ENCODE peak calls at places on chromosomes 3 and 15, in eight cellular contexts. T, Y, U, F, B, R, H and N are unnamed samples.

GRCh38 chr3:4848176-4848575 is 131.1 kb upstream of the BHLHE40 start:
- DNase-seq in R (no peak), F (no peak), T (no peak), B (no peak), Y (no peak), H (no peak), U (no peak), N (no peak)

GRCh38 chr3:154135511-154136173 is 14.5 kb downstream of the ARHGEF26 start:
- DNase-seq in R (no peak), B (no peak), Y (no peak), F (no peak), U (no peak), H (no peak), T (no peak), N (no peak)

GRCh38 chr3:66394261-66395249 is 106.3 kb downstream of the LRIG1 start:
- DNase-seq in R (no peak), F (no peak), B (peak), U (no peak), Y (peak), H (no peak), T (no peak), N (no peak)

GRCh38 chr3:16425398-16426057 is 88.0 kb downstream of the RFTN1 start:
- DNase-seq in T (no peak), B (no peak), F (no peak), U (no peak), Y (no peak), R (no peak), H (no peak), N (no peak)

GRCh38 chr3:143885803-143886427 is 37.6 kb upstream of the SLC9A9 start:
- DNase-seq in T (peak), B (peak), R (no peak), Y (peak), F (no peak), H (peak), U (peak), N (no peak)

GRCh38 chr3:125069452-125069851 is 13.7 kb upstream of the HEG1 start:
- DNase-seq in T (no peak), H (no peak), B (no peak), U (no peak), F (no peak), R (no peak), Y (no peak), N (no peak)

GRCh38 chr15:78673917-78674444 is 33.0 kb upstream of the CHRNB4 start:
- DNase-seq in R (no peak), U (no peak), F (no peak), B (no peak), Y (no peak), T (no peak), H (no peak), N (no peak)

GRCh38 chr3:196335004-196335403 is 3.2 kb downstream of the TM4SF19 start:
- DNase-seq in F (no peak), T (no peak), H (no peak), Y (no peak), B (no peak), U (no peak), R (no peak), N (no peak)

GRCh38 chr15:71596672-71597071 is 213.7 kb upstream of the NR2E3 start:
- DNase-seq in F (no peak), H (no peak), Y (peak), T (no peak), U (no peak), B (peak), R (peak), N (no peak)

GRCh38 chr3:43785551-43785950 is 94.8 kb downstream of the ABHD5 start:
- DNase-seq in Y (no peak), F (no peak), H (no peak), R (no peak), T (no peak), U (no peak), B (no peak), N (no peak)

GRCh38 chr3:147113293-147114045 is 292.9 kb downstream of the ZIC4 start:
- DNase-seq in U (peak), B (peak), T (no peak), R (no peak), Y (peak), H (no peak), F (no peak), N (no peak)

GRCh38 chr15:47991376-47991775 is 129.4 kb upstream of the SLC24A5 start:
- DNase-seq in H (no peak), F (no peak), Y (peak), R (no peak), B (no peak), U (no peak), T (no peak), N (no peak)

GRCh38 chr15:92803852-92804609 is 96.1 kb upstream of the CHD2 start:
- DNase-seq in Y (peak), T (peak), R (peak), B (peak), F (peak), U (peak), H (no peak), N (no peak)

GRCh38 chr3:185724761-185725160 is 100.1 kb downstream of the IGF2BP2 start:
- DNase-seq in H (peak), U (no peak), Y (peak), R (no peak), B (no peak), F (no peak), T (no peak), N (no peak)

GRCh38 chr15:100096700-100097099 is 245.1 kb downstream of the ADAMTS17 start:
- DNase-seq in F (no peak), Y (no peak), T (no peak), B (no peak), U (no peak), H (no peak), R (no peak), N (no peak)

GRCh38 chr15:52689562-52689961 is 10.4 kb upstream of the ATOSA start:
- DNase-seq in H (no peak), U (no peak), T (no peak), B (no peak), Y (no peak), F (no peak), R (no peak), N (no peak)

GRCh38 chr3:64203216-64203615 is 22.1 kb downstream of the PRICKLE2 start:
- DNase-seq in B (no peak), Y (peak), F (no peak), R (no peak), T (no peak), U (no peak), H (no peak), N (no peak)

GRCh38 chr3:48662753-48663488 is at the start of gene CELSR3:
- DNase-seq in Y (peak), U (peak), F (no peak), B (peak), H (peak), T (peak), R (peak), N (peak)

GRCh38 chr3:59502806-59503205 is 453.0 kb upstream of the CFAP20DC start:
- DNase-seq in F (no peak), U (peak), T (no peak), H (no peak), R (no peak), Y (peak), B (peak), N (no peak)

GRCh38 chr3:71504250-71505036 is 79.1 kb downstream of the FOXP1 start:
- DNase-seq in H (no peak), T (peak), U (peak), B (peak), R (no peak), F (no peak), Y (peak), N (no peak)

GRCh38 chr15:65105038-65105437 is 10.0 kb downstream of the UBAP1L start:
- DNase-seq in B (no peak), R (no peak), T (no peak), H (no peak), U (no peak), F (no peak), Y (no peak), N (no peak)

GRCh38 chr3:127654374-127654773 is 18.4 kb upstream of the ABTB1 start:
- DNase-seq in R (no peak), B (no peak), U (no peak), H (no peak), F (no peak), T (no peak), Y (no peak), N (no peak)

GRCh38 chr3:46102059-46102779 is 74.9 kb upstream of the XCR1 start:
- DNase-seq in B (no peak), F (no peak), R (no peak), Y (no peak), H (no peak), T (no peak), U (no peak), N (no peak)

GRCh38 chr3:136251511-136251910 is 1.4 kb downstream of the PCCB start:
- DNase-seq in R (no peak), F (no peak), U (no peak), Y (no peak), H (no peak), T (no peak), B (no peak), N (no peak)

GRCh38 chr3:98705694-98706093 is 57.4 kb upstream of the ST3GAL6 start:
- DNase-seq in R (no peak), B (no peak), Y (no peak), U (no peak), F (no peak), T (no peak), H (no peak), N (no peak)
- TF ChIP-seq CTCF in R (no peak), B (peak), Y (peak), U (no peak), F (no peak), T (no peak), H (no peak), N (no peak)

DNA sequence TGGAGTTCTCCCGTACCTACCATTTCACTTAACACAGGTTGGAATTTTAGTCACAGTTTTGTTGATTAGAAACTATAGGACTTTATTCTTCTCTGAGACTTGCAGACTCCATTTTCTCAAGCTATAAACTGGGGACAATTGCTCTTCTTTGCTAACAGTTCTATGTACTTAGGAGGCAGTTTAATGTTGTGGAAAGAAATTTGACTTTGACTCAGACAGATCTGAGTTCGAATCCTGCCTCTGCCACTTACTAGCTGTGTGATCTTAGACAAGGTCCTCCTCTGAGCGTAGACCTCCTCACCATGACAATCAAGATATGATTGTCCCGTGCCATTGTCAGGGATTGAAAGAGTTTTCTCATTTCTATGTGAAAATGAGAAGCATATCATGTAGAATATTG is 196.4 kb upstream of the HES1 start:
- DNase-seq in B (no peak), T (no peak), U (no peak), H (peak), Y (no peak), F (no peak), R (no peak), N (no peak)
- TF ChIP-seq CTCF in B (no peak), T (no peak), U (no peak), H (no peak), Y (no peak), F (no peak), R (no peak), N (no peak)

GRCh38 chr3:14274999-14275961 is 96.7 kb downstream of the LSM3 start:
- DNase-seq in B (no peak), T (no peak), R (no peak), Y (no peak), F (no peak), U (no peak), H (peak), N (no peak)
- TF ChIP-seq CTCF in B (peak), T (peak), R (no peak), Y (peak), F (no peak), U (no peak), H (peak), N (no peak)

GRCh38 chr3:126081618-126082333 is 2.1 kb downstream of the SLC41A3 start:
- DNase-seq in R (no peak), T (peak), Y (peak), U (peak), F (no peak), B (no peak), H (no peak), N (no peak)
- TF ChIP-seq CTCF in R (no peak), T (no peak), Y (peak), U (peak), F (peak), B (peak), H (peak), N (no peak)

GRCh38 chr3:149128856-149129255 is 582 bp upstream of the HPS3 start:
- DNase-seq in Y (no peak), H (no peak), T (no peak), R (no peak), F (no peak), U (peak), B (no peak), N (no peak)

GRCh38 chr3:149134560-149134959 is 5.1 kb downstream of the HPS3 start:
- DNase-seq in R (no peak), Y (peak), F (no peak), B (peak), H (no peak), T (no peak), U (no peak), N (no peak)

GRCh38 chr3:149131594-149131993 is 2.2 kb downstream of the HPS3 start:
- DNase-seq in R (no peak), H (no peak), F (no peak), U (no peak), Y (no peak), T (no peak), B (no peak), N (no peak)

GRCh38 chr3:149129326-149130123 is at the start of gene HPS3:
- DNase-seq in U (peak), R (peak), Y (peak), T (peak), B (peak), F (peak), H (peak), N (peak)
- TF ChIP-seq CTCF in U (no peak), R (no peak), Y (no peak), T (no peak), B (no peak), F (no peak), H (no peak), N (no peak)

GRCh38 chr3:148727242-148727641 is 29.5 kb downstream of the AGTR1 start:
- DNase-seq in B (peak), H (peak), F (no peak), Y (peak), U (peak), R (no peak), T (peak), N (no peak)
- TF ChIP-seq CTCF in B (peak), H (peak), F (peak), Y (peak), U (no peak), R (no peak), T (peak), N (no peak)

GRCh38 chr15:25381579-25381978 is 57.2 kb downstream of the UBE3A start:
- DNase-seq in U (no peak), B (no peak), T (no peak), H (no peak), Y (no peak), R (no peak), F (no peak), N (no peak)
- TF ChIP-seq CTCF in U (no peak), B (no peak), T (no peak), H (no peak), Y (no peak), R (no peak), F (no peak), N (no peak)

DNA sequence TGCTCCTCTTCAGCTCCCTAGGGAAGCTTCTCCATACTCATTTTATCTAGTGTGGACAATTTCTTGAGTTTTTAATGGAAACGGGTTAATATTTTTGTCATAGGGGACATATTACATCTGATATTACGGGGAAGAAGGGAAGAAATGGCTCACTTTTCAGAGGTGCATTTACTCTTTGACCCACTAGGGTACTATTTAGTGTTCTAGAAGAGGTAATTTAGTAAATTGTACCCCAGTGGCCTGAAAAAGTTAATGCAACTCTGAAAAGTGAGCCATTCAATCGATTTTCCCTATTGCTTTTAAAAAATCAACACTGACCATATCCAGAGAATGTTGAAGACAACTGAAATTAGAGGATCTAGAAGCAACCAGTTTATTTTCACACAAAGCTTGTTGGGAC is 71.2 kb downstream of the MAP2K5 start:
- DNase-seq in R (no peak), U (peak), B (no peak), Y (no peak), T (peak), H (no peak), F (no peak), N (no peak)
- TF ChIP-seq CTCF in R (no peak), U (no peak), B (peak), Y (no peak), T (no peak), H (peak), F (no peak), N (no peak)

GRCh38 chr3:123385072-123385471 is 63.8 kb downstream of the ADCY5 start:
- DNase-seq in U (no peak), R (no peak), H (no peak), F (no peak), B (no peak), Y (no peak), T (no peak), N (no peak)
- TF ChIP-seq CTCF in U (no peak), R (no peak), H (no peak), F (no peak), B (no peak), Y (no peak), T (no peak), N (no peak)